ENCODE peak calls at places on chromosomes 2 and 18, in seven cellular contexts. E is IMR-90; N is body of pancreas; J is pancreas; W is endodermal cell; G is A673; Q is CD8-positive, alpha-beta memory T cell. R is an unnamed sample.
A peak's percentile ranks its signal among the peaks of the same experiment; 100 is the strongest.

GRCh38 chr18:63762518-63762917 is 12.7 kb upstream of the SERPINB7 start:
- DNase-seq in E (peak; percentile 89), J (no peak), N (no peak), Q (no peak), W (no peak), G (no peak), R (no peak)

GRCh38 chr2:143686585-143687164 is 557.5 kb downstream of the ARHGAP15 start:
- DNase-seq in W (no peak), J (no peak), Q (no peak), E (peak; percentile 43), N (no peak), G (peak; percentile 78), R (peak; percentile 73)

GRCh38 chr18:36309436-36310391 is 12.2 kb downstream of the FHOD3 start:
- DNase-seq in J (no peak), W (peak; percentile 42), G (no peak), Q (no peak), N (no peak), E (peak; percentile 98), R (peak; percentile 29)

GRCh38 chr2:41853427-41854191 is 194.2 kb upstream of the PKDCC start:
- DNase-seq in G (peak; percentile 82), N (peak; percentile 64), J (peak; percentile 31), W (peak; percentile 87), E (peak; percentile 65), Q (no peak), R (peak; percentile 76)

GRCh38 chr2:125280276-125280675 is 1255.2 kb downstream of the CNTNAP5 start:
- DNase-seq in N (no peak), W (no peak), Q (no peak), G (no peak), J (no peak), E (no peak), R (no peak)

GRCh38 chr18:34697891-34698290 is 12.2 kb upstream of the DTNA start:
- DNase-seq in N (no peak), Q (no peak), W (no peak), E (no peak), J (no peak), G (no peak), R (no peak)

GRCh38 chr2:201218780-201219179 is 35.8 kb downstream of the CASP10 start:
- DNase-seq in E (peak; percentile 41), Q (no peak), J (no peak), W (no peak), N (no peak), G (no peak), R (no peak)

GRCh38 chr2:104846182-104846954 is 7.5 kb upstream of the POU3F3 start:
- DNase-seq in J (no peak), Q (no peak), N (no peak), G (no peak), E (no peak), W (no peak), R (no peak)

GRCh38 chr2:70420740-70421139 is 118.9 kb upstream of the FAM136A start:
- DNase-seq in N (no peak), J (no peak), W (no peak), E (no peak), G (no peak), Q (no peak), R (no peak)

GRCh38 chr2:240823449-240824336 is 3.7 kb upstream of the KIF1A start:
- DNase-seq in G (no peak), Q (no peak), N (no peak), J (no peak), E (no peak), W (peak; percentile 35), R (no peak)

GRCh38 chr2:47225061-47225783 is 70.1 kb upstream of the STPG4 start:
- DNase-seq in N (peak; percentile 87), W (peak; percentile 75), G (no peak), J (peak; percentile 78), Q (no peak), E (peak; percentile 88), R (peak; percentile 99)

GRCh38 chr18:12304351-12305210 is 3.5 kb upstream of the TUBB6 start:
- DNase-seq in N (peak; percentile 81), E (peak; percentile 82), Q (no peak), G (no peak), J (peak; percentile 58), W (no peak), R (no peak)

GRCh38 chr2:18520605-18521031 is 39.8 kb downstream of the RDH14 start:
- DNase-seq in J (peak; percentile 50), G (peak; percentile 81), W (peak; percentile 95), N (peak; percentile 76), Q (peak; percentile 78), E (peak; percentile 78), R (peak; percentile 90)

GRCh38 chr2:34308140-34308539 is 709.0 kb upstream of the FAM98A start:
- DNase-seq in Q (no peak), W (no peak), J (no peak), N (no peak), G (no peak), E (no peak), R (no peak)

GRCh38 chr2:33216508-33217182 is 259.8 kb upstream of the RASGRP3 start:
- DNase-seq in W (no peak), E (peak; percentile 51), G (no peak), Q (no peak), N (peak; percentile 23), J (peak; percentile 24), R (no peak)

GRCh38 chr2:21966139-21966538 is 842.4 kb downstream of the TDRD15 start:
- DNase-seq in E (peak; percentile 74), W (no peak), N (no peak), Q (no peak), G (no peak), J (no peak), R (no peak)

GRCh38 chr2:130883520-130883919 is 46.8 kb downstream of the ARHGEF4 start:
- DNase-seq in G (no peak), W (no peak), E (no peak), J (no peak), Q (no peak), N (no peak), R (no peak)

GRCh38 chr2:207143474-207144190 is 22.1 kb downstream of the KLF7 start:
- DNase-seq in G (no peak), J (no peak), N (peak; percentile 50), W (peak; percentile 72), Q (peak; percentile 45), E (no peak), R (no peak)

GRCh38 chr2:238294393-238295143 is 6.2 kb upstream of the PER2 start:
- DNase-seq in N (peak; percentile 45), Q (peak; percentile 21), J (peak; percentile 34), G (no peak), E (no peak), W (no peak), R (no peak)

DNA sequence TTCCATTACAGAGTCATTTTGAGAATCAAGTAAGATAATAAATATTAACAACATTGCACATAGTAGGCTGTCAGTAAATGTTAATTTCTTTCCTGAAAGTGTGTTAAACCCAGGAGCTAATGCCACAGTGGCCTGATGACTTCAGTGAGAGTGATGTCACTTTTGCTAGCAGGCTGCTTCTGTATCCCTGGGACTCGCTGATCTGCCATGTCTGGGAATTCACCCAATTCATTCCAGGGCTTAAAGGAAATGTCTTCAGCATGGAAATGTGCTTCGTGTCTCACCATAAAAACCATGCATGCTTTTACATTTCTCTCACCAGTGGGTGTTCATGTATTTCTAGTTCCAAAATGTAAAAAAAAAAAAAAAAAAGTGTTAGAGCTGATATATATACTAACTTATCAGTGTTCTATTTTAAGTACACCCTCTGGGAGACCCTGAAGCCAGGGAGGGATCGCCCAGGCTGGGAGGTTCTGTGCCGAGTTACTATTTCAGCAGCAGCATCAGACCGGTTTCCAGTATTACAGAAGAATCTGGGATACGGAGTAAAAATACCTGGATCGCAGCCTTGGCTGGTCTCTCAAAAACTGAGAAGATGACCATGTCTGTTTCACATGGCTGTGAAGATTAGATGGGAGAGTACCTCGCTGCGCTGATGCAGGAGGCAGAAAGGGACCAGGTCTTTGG is 56.7 kb upstream of the MAPRE3 start:
- DNase-seq in E (peak; percentile 34), G (peak; percentile 29), N (no peak), J (no peak), Q (no peak), W (peak; percentile 5), R (no peak)
- H3K27me3 ChIP-seq in E (peaks cover 75% of the 10 kb centered on the region), G (no peaks in the 10 kb centered on the region), N (no peaks in the 10 kb centered on the region), J (no peaks in the 10 kb centered on the region), Q (peaks cover 7% of the 10 kb centered on the region), W (peaks cover 4% of the 10 kb centered on the region), R (peaks cover 42% of the 10 kb centered on the region)

DNA sequence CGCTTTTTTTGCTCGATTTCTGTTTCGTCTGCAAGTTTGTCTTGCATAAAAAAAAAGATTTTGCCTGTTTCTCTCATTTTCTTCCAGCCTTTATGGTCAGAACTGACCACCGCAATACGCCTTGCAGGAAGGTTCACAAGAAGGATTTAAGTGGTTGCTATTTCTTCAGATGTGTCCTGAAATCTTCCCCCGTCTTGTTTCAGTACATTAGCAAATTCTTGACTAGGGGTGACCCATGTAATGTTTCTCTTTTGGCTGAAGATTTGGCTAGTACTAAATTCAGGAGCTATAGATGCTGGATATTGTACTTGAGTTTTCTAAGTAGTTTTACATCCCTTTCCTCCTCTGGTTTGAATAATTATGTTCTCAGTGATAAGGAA is 2.5 kb downstream of the PHLPP1 start:
- DNase-seq in Q (no peak), N (no peak), W (no peak), G (no peak), J (no peak), E (peak; percentile 26), R (no peak)
- H3K9me3 ChIP-seq in Q (no peaks in the 10 kb centered on the region), N (no peaks in the 10 kb centered on the region), W (no peaks in the 10 kb centered on the region), G (no peaks in the 10 kb centered on the region), J (no peaks in the 10 kb centered on the region), E (no peaks in the 10 kb centered on the region), R (no peaks in the 10 kb centered on the region)

GRCh38 chr2:110866496-110866895 is 134.1 kb downstream of the ACOXL start:
- DNase-seq in E (no peak), G (no peak), J (no peak), Q (no peak), N (no peak), W (no peak), R (no peak)

GRCh38 chr2:110865188-110865587 is 132.8 kb downstream of the ACOXL start:
- DNase-seq in E (peak; percentile 6), J (no peak), W (no peak), Q (no peak), N (no peak), G (no peak), R (no peak)

GRCh38 chr2:110864721-110865120 is 132.3 kb downstream of the ACOXL start:
- DNase-seq in Q (no peak), J (no peak), E (no peak), W (no peak), N (no peak), G (no peak), R (no peak)

GRCh38 chr2:110867078-110867477 is 134.7 kb downstream of the ACOXL start:
- DNase-seq in N (no peak), Q (no peak), G (no peak), J (no peak), W (no peak), E (no peak), R (no peak)

DNA sequence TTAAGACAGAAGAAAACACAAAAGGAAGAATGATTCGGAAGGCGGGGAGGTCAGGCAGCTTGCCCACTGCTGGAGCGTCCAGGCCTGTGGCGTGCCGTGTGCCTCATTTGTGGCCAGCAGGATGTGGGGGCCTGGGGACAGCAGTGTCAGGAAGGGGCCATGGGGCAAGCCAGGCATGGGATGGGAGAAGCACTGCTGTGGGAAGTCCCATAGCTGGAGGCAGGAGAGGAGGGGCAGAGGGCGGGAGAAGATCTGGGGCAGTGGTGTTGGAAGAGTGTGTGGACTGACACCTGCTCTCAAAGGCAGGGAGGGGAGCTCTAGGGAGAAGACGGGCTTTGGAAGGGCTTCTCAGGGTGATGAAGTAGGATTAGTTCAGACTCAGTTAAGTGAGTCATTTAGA is 133.7 kb downstream of the ACOXL start:
- DNase-seq in Q (no peak), N (no peak), G (no peak), J (no peak), E (no peak), W (no peak), R (no peak)
- H3K27me3 ChIP-seq in Q (no peaks in the 10 kb centered on the region), N (no peaks in the 10 kb centered on the region), G (peaks cover 48% of the 10 kb centered on the region), J (no peaks in the 10 kb centered on the region), E (peaks cover 17% of the 10 kb centered on the region), W (no peaks in the 10 kb centered on the region), R (peaks cover 3% of the 10 kb centered on the region)

GRCh38 chr2:2569306-2569705 is 238.2 kb upstream of the MYT1L start:
- DNase-seq in Q (no peak), J (no peak), N (no peak), G (no peak), W (peak; percentile 19), E (no peak), R (no peak)
- H3K9me3 ChIP-seq in Q (no peaks in the 10 kb centered on the region), J (no peaks in the 10 kb centered on the region), N (no peaks in the 10 kb centered on the region), G (no peaks in the 10 kb centered on the region), W (peaks cover 17% of the 10 kb centered on the region), E (peaks cover 67% of the 10 kb centered on the region), R (no peaks in the 10 kb centered on the region)